ENCODE peak calls at places on chromosomes 4 and X, in five cellular contexts. R, V, O, W and T are unnamed samples.

GRCh38 chr4:141375855-141376254 is 155.2 kb downstream of the ZNF330 start:
- DNase-seq in W (no peak), V (no peak), R (no peak), O (no peak), T (no peak)

GRCh38 chrX:72045552-72046277 is 86.0 kb downstream of the RTL5 start:
- DNase-seq in W (no peak), V (no peak), O (peak), R (no peak), T (no peak)

GRCh38 chr4:23333946-23334878 is 555.6 kb downstream of the PPARGC1A start:
- DNase-seq in R (no peak), V (peak), W (no peak), O (no peak), T (no peak)

GRCh38 chrX:18617351-18617750 is 54.6 kb downstream of the RS1 start:
- DNase-seq in O (no peak), W (no peak), V (no peak), R (no peak), T (no peak)

GRCh38 chrX:134721766-134722532 is 63.7 kb upstream of the PLAC1 start:
- DNase-seq in O (no peak), W (no peak), R (no peak), V (no peak), T (no peak)

GRCh38 chr4:142550955-142551354 is 295.1 kb downstream of the INPP4B start:
- DNase-seq in W (no peak), V (no peak), R (no peak), O (no peak), T (no peak)

GRCh38 chrX:132602701-132603100 is 113.9 kb upstream of the MBNL3 start:
- DNase-seq in R (no peak), O (no peak), W (no peak), V (no peak), T (no peak)

GRCh38 chrX:7019555-7019954 is 128.0 kb upstream of the STS start:
- DNase-seq in W (no peak), O (no peak), R (no peak), V (no peak), T (no peak)

GRCh38 chr4:110998308-110998707 is 375.4 kb upstream of the PITX2 start:
- DNase-seq in R (no peak), O (no peak), V (no peak), W (no peak), T (no peak)

GRCh38 chrX:107775734-107776511 is at the start of gene TSC22D3:
- DNase-seq in R (peak), O (peak), W (peak), V (peak), T (peak)

GRCh38 chrX:584572-584971 is 46.0 kb upstream of the SHOX start:
- DNase-seq in O (no peak), R (no peak), V (no peak), W (no peak), T (no peak)

GRCh38 chr4:57193996-57194675 is 84.0 kb upstream of the IGFBP7 start:
- DNase-seq in R (no peak), O (no peak), W (no peak), V (no peak), T (no peak)

GRCh38 chrX:84188320-84188834 is 378 bp upstream of the RPS6KA6 start:
- DNase-seq in V (no peak), O (peak), R (peak), W (peak), T (peak)

GRCh38 chr4:26729027-26729426 is 131.6 kb upstream of the STIM2 start:
- DNase-seq in V (no peak), W (no peak), R (no peak), O (no peak), T (no peak)

GRCh38 chr4:184310171-184310567 is 92.5 kb upstream of the ENPP6 start:
- DNase-seq in R (no peak), V (peak), O (no peak), W (peak), T (peak)

GRCh38 chr4:54802336-54802735 is 144.6 kb downstream of the KIT start:
- DNase-seq in R (no peak), V (no peak), O (no peak), W (no peak), T (no peak)

GRCh38 chr4:101367201-101367600 is 19.9 kb upstream of the PPP3CA start:
- DNase-seq in V (no peak), O (no peak), R (no peak), W (no peak), T (no peak)

GRCh38 chr4:187208641-187209040 is 485.0 kb upstream of the FAT1 start:
- DNase-seq in R (no peak), W (no peak), V (no peak), O (no peak), T (no peak)

GRCh38 chr4:27003602-27004238 is 143.1 kb downstream of the STIM2 start:
- DNase-seq in R (no peak), O (no peak), V (no peak), W (no peak), T (no peak)

GRCh38 chr4:75881476-75881875 is 20.8 kb downstream of the PPEF2 start:
- DNase-seq in O (no peak), V (no peak), R (no peak), W (no peak), T (no peak)

GRCh38 chr4:13302876-13303275 is 181.3 kb downstream of the RAB28 start:
- DNase-seq in O (no peak), R (no peak), W (no peak), V (no peak), T (no peak)

GRCh38 chr4:143186202-143186601 is 1.5 kb downstream of the USP38 start:
- DNase-seq in W (no peak), R (no peak), V (no peak), O (no peak), T (no peak)

GRCh38 chr4:88893961-88894360 is 163.0 kb downstream of the FAM13A start:
- DNase-seq in W (no peak), R (no peak), V (no peak), O (no peak), T (no peak)

DNA sequence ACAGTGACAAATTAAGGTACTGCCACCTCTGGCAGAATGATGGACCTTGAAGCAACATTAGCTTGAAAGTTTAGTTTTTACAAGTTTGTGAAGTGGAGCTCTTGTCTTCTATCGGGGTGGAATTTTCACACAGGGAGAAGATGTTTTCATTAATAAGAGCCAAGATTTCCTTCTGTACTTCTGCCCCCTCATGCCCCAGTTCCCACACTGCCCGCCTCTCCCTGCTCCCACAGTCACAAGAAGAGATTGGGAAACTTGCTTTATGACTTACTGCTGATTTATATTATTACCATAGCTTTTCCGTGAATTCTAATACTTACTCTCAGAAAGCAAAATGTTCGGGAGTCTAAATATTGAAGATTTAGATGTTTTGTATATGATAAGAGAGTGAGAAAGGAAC is 539.8 kb upstream of the ARX start:
- DNase-seq in O (no peak), V (no peak), R (no peak), W (no peak), T (no peak)
- TF ChIP-seq POLR2A in O (no peak), V (no peak), R (no peak), W (no peak), T (no peak)

DNA sequence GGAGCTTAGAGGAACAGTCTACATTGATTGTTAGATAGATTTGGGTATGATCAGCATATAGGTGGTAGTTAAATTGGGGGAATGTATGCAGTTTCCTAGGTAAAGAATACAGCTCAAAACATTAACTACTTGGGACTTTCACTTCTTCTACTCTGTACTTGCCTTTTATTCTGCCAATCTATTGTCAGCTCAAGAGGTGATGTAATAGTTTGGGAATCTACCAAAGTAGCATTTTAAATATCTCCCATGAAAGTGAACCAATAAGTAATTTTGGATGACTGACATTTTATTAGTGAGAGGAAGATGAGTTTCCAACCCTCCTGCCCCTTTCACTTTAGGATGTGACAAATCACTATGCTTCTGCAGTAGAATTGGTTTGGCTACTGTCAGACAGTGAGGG is 43.4 kb downstream of the NUDT6 start:
- DNase-seq in R (no peak), O (no peak), V (no peak), W (no peak), T (no peak)
- H3K27ac ChIP-seq in R (no peak), O (no peak), V (no peak), W (no peak), T (no peak)

DNA sequence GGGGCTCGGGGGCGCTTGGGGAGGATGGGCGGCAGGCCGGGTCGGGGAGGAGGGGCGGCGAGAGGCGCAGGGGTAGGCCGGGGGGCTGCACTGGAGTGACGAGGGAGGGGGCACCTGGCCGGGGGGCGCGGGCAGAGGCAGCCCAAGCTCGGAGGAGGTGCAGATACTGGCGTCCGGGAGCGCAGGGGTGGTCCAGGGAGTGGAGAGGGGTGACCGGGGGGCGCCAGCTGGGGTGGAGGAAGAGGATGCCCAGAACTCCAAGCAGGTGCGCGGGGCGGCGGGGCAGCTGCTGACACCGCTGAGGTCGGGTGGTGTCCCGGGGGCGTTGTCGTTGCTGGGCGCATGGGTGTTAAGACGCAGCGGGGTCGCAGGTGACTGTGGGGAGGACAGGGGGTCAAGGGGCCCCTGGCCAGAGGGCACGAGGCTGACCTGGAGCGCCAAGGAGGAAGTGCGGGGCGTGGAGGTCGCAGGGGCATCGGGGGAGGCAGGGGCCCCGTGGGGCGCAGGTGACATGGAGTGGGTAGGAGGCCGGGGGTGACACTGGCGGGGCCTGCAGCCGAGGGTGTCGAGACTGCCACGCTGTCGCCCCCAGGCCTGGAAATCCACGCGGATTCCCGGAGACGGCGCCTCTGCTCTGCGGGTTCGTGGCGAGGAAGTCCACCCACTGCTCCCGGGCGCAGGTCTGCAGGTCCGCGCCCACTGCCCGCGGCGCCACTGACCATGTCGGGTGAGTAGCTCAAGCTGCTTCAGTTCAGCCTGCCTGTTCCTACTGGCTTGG is 928 bp downstream of the GYG2 start:
- DNase-seq in W (no peak), V (no peak), R (no peak), O (no peak), T (no peak)
- H3K4me3 ChIP-seq in W (peak), V (peak), R (peak), O (peak), T (peak)

GRCh38 chrX:10014462-10015373 is 47.6 kb downstream of the CLDN34 start:
- DNase-seq in W (peak), O (peak), R (peak), V (peak), T (peak)
- TF ChIP-seq POLR2A in W (peak), O (peak), R (peak), V (no peak), T (no peak)